ENCODE peak calls at places on chromosomes 3 and 15, in four cellular contexts. L is nucleus accumbens; E is stimulated activated CD4-positive, alpha-beta T cell treated with anti-CD3 and anti-CD28 coated beads, TNF-alpha, amount 100 ng/mL, for 1 hour; N is NCI-H1092. X is an unnamed sample.

GRCh38 chr3:31613131-31613626 is 80.5 kb downstream of the STT3B start:
- DNase-seq in E (no peak), N (no peak), L (no peak), X (no peak)

GRCh38 chr3:29871087-29871486 is 590.2 kb downstream of the RBMS3 start:
- DNase-seq in L (no peak), E (no peak), N (no peak), X (peak)

GRCh38 chr3:47083786-47084185 is 80.1 kb downstream of the SETD2 start:
- DNase-seq in E (no peak), L (no peak), N (no peak), X (no peak)

GRCh38 chr3:12890610-12891390 is 49.4 kb upstream of the RPL32 start:
- DNase-seq in N (no peak), E (no peak), L (no peak), X (no peak)

GRCh38 chr3:54882114-54882833 is 45.6 kb downstream of the LRTM1 start:
- DNase-seq in N (no peak), E (no peak), L (no peak), X (no peak)

GRCh38 chr3:128502712-128503111 is 9.7 kb upstream of the GATA2 start:
- DNase-seq in N (no peak), E (no peak), L (no peak), X (no peak)

GRCh38 chr15:75450307-75451201 is 936 bp downstream of the SIN3A start:
- DNase-seq in E (peak), L (peak), N (peak), X (peak)

GRCh38 chr3:143831208-143831607 is 17.1 kb downstream of the SLC9A9 start:
- DNase-seq in E (no peak), L (no peak), N (no peak), X (no peak)

GRCh38 chr3:155244206-155244605 is 49.3 kb downstream of the STRIT1 start:
- DNase-seq in N (no peak), L (no peak), E (no peak), X (no peak)

GRCh38 chr15:68268405-68268804 is 9.1 kb upstream of the FEM1B start:
- DNase-seq in N (no peak), E (no peak), L (no peak), X (peak)

GRCh38 chr3:181838940-181839914 is 127.5 kb downstream of the SOX2 start:
- DNase-seq in L (no peak), N (peak), E (no peak), X (no peak)

GRCh38 chr15:40598672-40599071 is 4.6 kb downstream of the KNL1 start:
- DNase-seq in E (no peak), L (no peak), N (no peak), X (no peak)

GRCh38 chr3:77746892-77747291 is 707.0 kb downstream of the ROBO2 start:
- DNase-seq in E (no peak), L (no peak), N (no peak), X (no peak)

GRCh38 chr3:78976200-78976599 is 791.6 kb downstream of the ROBO1 start:
- DNase-seq in N (no peak), L (no peak), E (no peak), X (no peak)

GRCh38 chr3:42498791-42499477 is 3.5 kb upstream of the VIPR1 start:
- DNase-seq in L (no peak), N (no peak), E (no peak), X (no peak)

GRCh38 chr15:68781766-68782588 is 38.7 kb downstream of the ANP32A start:
- DNase-seq in E (no peak), L (no peak), N (no peak), X (no peak)

GRCh38 chr3:59192473-59192872 is 142.6 kb upstream of the CFAP20DC start:
- DNase-seq in N (no peak), E (no peak), L (no peak), X (no peak)

GRCh38 chr15:29151111-29151857 is 118.3 kb downstream of the NSMCE3 start:
- DNase-seq in E (no peak), L (no peak), N (no peak), X (no peak)

GRCh38 chr15:65980824-65981456 is 111.6 kb downstream of the RAB11A start:
- DNase-seq in E (no peak), L (no peak), N (no peak), X (peak)

GRCh38 chr3:23331141-23331935 is 128.2 kb downstream of the UBE2E2 start:
- DNase-seq in E (no peak), L (no peak), N (no peak), X (no peak)